ENCODE peak calls at places on chromosomes 1 and 21, in six cellular contexts. S, K, J, F, N and A are unnamed samples.

GRCh38 chr1:94105957-94106529 is 14.9 kb downstream of the ABCA4 start:
- DNase-seq in N (no peak), J (peak), F (no peak), S (no peak), K (no peak), A (no peak)

GRCh38 chr21:45862544-45863207 is 118.9 kb upstream of the COL6A1 start:
- DNase-seq in K (no peak), N (no peak), S (no peak), F (no peak), J (no peak), A (no peak)

GRCh38 chr1:212488436-212489283 is 55.9 kb downstream of the NENF start:
- DNase-seq in J (no peak), F (no peak), S (no peak), N (no peak), K (peak), A (peak)

GRCh38 chr1:8580566-8580965 is 236.9 kb downstream of the RERE start:
- DNase-seq in S (no peak), K (no peak), J (no peak), F (no peak), N (no peak), A (no peak)

GRCh38 chr21:26686278-26686677 is 113.2 kb upstream of the CYYR1 start:
- DNase-seq in S (no peak), K (no peak), N (no peak), J (no peak), F (no peak), A (no peak)

GRCh38 chr1:182596934-182597333 is 7.3 kb downstream of the RGS16 start:
- DNase-seq in N (no peak), S (no peak), F (no peak), K (no peak), J (no peak), A (no peak)

GRCh38 chr1:98323396-98323795 is 338.1 kb upstream of the SNX7 start:
- DNase-seq in F (no peak), J (peak), S (no peak), N (no peak), K (no peak), A (no peak)

GRCh38 chr1:28591708-28592313 is at the start of gene RAB42:
- DNase-seq in F (no peak), J (peak), K (peak), S (no peak), N (no peak), A (peak)

GRCh38 chr1:152776361-152776760 is 1.4 kb downstream of the LCE1F start:
- DNase-seq in S (no peak), K (no peak), F (no peak), N (no peak), J (no peak), A (no peak)

GRCh38 chr1:234543442-234544093 is 64.6 kb upstream of the TARBP1 start:
- DNase-seq in F (no peak), K (no peak), J (no peak), S (no peak), N (no peak), A (peak)

GRCh38 chr1:1281533-1282321 is 1.5 kb downstream of the SCNN1D start:
- DNase-seq in S (no peak), F (no peak), K (peak), J (no peak), N (no peak), A (no peak)

GRCh38 chr1:245051349-245052221 is 103.2 kb upstream of the KIF26B start:
- DNase-seq in J (peak), N (no peak), S (no peak), K (no peak), F (no peak), A (peak)

GRCh38 chr1:164748253-164748899 is 189.4 kb downstream of the PBX1 start:
- DNase-seq in S (no peak), J (no peak), N (no peak), F (no peak), K (peak), A (no peak)

GRCh38 chr21:45709127-45709526 is 65.6 kb downstream of the PCBP3 start:
- DNase-seq in J (peak), N (no peak), K (no peak), S (no peak), F (no peak), A (no peak)